ENCODE peak calls at places on chromosomes 11 and 22, in four cellular contexts. V is WTC11, Q is lower leg skin, A is astrocyte of the spinal cord. D is an unnamed sample.

GRCh38 chr22:30201970-30202369 is 44.6 kb downstream of the LIF start:
- DNase-seq in Q (peak), A (peak), V (no peak), D (peak)

GRCh38 chr22:47136671-47137070 is 374.2 kb downstream of the TBC1D22A start:
- DNase-seq in Q (no peak), A (no peak), V (no peak), D (no peak)

GRCh38 chr11:67437082-67437821 is at the start of gene PTPRCAP:
- DNase-seq in V (peak), A (no peak), Q (peak), D (no peak)

GRCh38 chr22:25898707-25899365 is 156.8 kb downstream of the MYO18B start:
- DNase-seq in A (no peak), Q (peak), V (peak), D (no peak)

GRCh38 chr11:66317322-66317765 is 500 bp upstream of the CD248 start:
- DNase-seq in V (no peak), A (no peak), Q (no peak), D (peak)

GRCh38 chr22:42791721-42792452 is 65.2 kb downstream of the ARFGAP3 start:
- DNase-seq in A (no peak), Q (no peak), V (no peak), D (no peak)

GRCh38 chr22:26891431-26891830 is 234.0 kb downstream of the MIAT start:
- DNase-seq in Q (no peak), A (peak), V (no peak), D (no peak)

GRCh38 chr11:64379817-64380709 is 21.1 kb downstream of the RPS6KA4 start:
- DNase-seq in Q (no peak), V (no peak), A (no peak), D (no peak)

GRCh38 chr11:126011220-126011619 is 51.4 kb downstream of the CDON start:
- DNase-seq in A (no peak), V (no peak), Q (no peak), D (no peak)

GRCh38 chr11:119006696-119007095 is 8.8 kb downstream of the CENATAC start:
- DNase-seq in V (no peak), A (no peak), Q (no peak), D (no peak)

GRCh38 chr11:65454311-65454695 is 31.7 kb downstream of the NEAT1 start:
- DNase-seq in A (peak), V (no peak), Q (peak), D (no peak)

GRCh38 chr11:70174846-70175764 is 28.0 kb upstream of the FADD start:
- DNase-seq in A (no peak), Q (no peak), V (no peak), D (no peak)

GRCh38 chr11:29272019-29272654 is 744.7 kb downstream of the KCNA4 start:
- DNase-seq in V (no peak), Q (no peak), A (peak), D (peak)

GRCh38 chr11:6568191-6568918 is 35.1 kb downstream of the RRP8 start:
- DNase-seq in A (peak), V (peak), Q (no peak), D (peak)

GRCh38 chr11:12017865-12018453 is 9.5 kb upstream of the DKK3 start:
- DNase-seq in Q (no peak), A (peak), V (no peak), D (no peak)

GRCh38 chr11:46330887-46331652 is 16.2 kb upstream of the DGKZ start:
- DNase-seq in V (no peak), A (no peak), Q (no peak), D (no peak)

GRCh38 chr11:2562181-2562581 is 117.4 kb downstream of the KCNQ1 start:
- DNase-seq in A (no peak), Q (no peak), V (peak), D (no peak)

GRCh38 chr22:32950366-32950765 is 107.8 kb downstream of the SYN3 start:
- DNase-seq in Q (no peak), V (no peak), A (no peak), D (no peak)

GRCh38 chr11:64848779-64849599 is 4.5 kb upstream of the CDC42BPG start:
- DNase-seq in Q (no peak), A (no peak), V (peak), D (no peak)

GRCh38 chr11:70790671-70791300 is 392.5 kb downstream of the CTTN start:
- DNase-seq in A (no peak), Q (no peak), V (peak), D (no peak)

GRCh38 chr11:65446446-65447277 is 24.1 kb downstream of the NEAT1 start:
- DNase-seq in A (peak), V (no peak), Q (peak), D (peak)

GRCh38 chr11:83046626-83047172 is 25.0 kb downstream of the RAB30 start:
- DNase-seq in Q (no peak), A (peak), V (no peak), D (no peak)

GRCh38 chr11:58675344-58676155 is 53.1 kb downstream of the CNTF start:
- DNase-seq in V (peak), Q (peak), A (peak), D (peak)

GRCh38 chr11:110429614-110430266 is at the start of gene FDX1:
- DNase-seq in V (peak), A (peak), Q (peak), D (peak)

GRCh38 chr11:27405134-27405533 is 42.1 kb upstream of the CCDC34 start:
- DNase-seq in A (no peak), V (no peak), Q (no peak), D (no peak)

GRCh38 chr11:61390161-61390560 is 2.2 kb upstream of the TMEM216 start:
- DNase-seq in A (no peak), Q (no peak), V (no peak), D (no peak)

GRCh38 chr11:61392991-61393595 is 706 bp downstream of the TMEM216 start:
- DNase-seq in Q (no peak), A (no peak), V (no peak), D (no peak)
- TF ChIP-seq CTCF in Q (no peak), A (peak), V (no peak), D (peak)

GRCh38 chr11:4830909-4831308 is 9.8 kb downstream of the OR51F2 start:
- DNase-seq in A (no peak), V (no peak), Q (no peak), D (no peak)

GRCh38 chr11:4821021-4821420 is at the start of gene OR51F2:
- DNase-seq in V (no peak), Q (no peak), A (no peak), D (no peak)

GRCh38 chr11:4825132-4825531 is 4.0 kb downstream of the OR51F2 start:
- DNase-seq in Q (no peak), A (no peak), V (no peak), D (no peak)

GRCh38 chr11:4826425-4826824 is 5.3 kb downstream of the OR51F2 start:
- DNase-seq in V (no peak), A (peak), Q (no peak), D (no peak)
- TF ChIP-seq CTCF in V (peak), A (peak), Q (no peak), D (no peak)

GRCh38 chr11:129018991-129019390 is 76.3 kb upstream of the TP53AIP1 start:
- DNase-seq in A (no peak), V (no peak), Q (no peak), D (no peak)
- TF ChIP-seq CTCF in A (no peak), V (no peak), Q (no peak), D (no peak)

GRCh38 chr11:31050061-31050790 is 319.3 kb downstream of the DCDC1 start:
- DNase-seq in V (no peak), A (no peak), Q (no peak), D (no peak)

DNA sequence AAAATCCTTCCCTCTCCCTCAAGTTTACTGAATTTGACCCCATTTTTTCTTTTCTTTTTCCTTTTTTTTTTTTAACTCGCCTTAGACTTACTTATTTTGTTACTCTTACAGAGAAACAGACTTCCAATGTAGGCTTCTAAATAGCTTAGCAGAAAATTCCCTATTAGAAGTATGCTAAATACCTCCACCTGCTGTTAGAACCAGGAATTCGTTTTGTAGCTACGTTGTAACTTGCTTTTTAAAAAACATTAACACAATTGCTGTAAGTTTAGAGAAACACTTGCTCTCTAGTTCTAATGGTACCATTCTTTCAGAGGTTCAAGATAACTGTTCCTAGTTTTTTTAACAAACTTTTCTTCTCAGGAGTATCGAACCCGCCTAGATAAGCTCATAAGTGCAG is 324.2 kb downstream of the DCDC1 start:
- DNase-seq in V (no peak), A (peak), Q (no peak), D (no peak)
- TF ChIP-seq CTCF in V (peak), A (peak), Q (no peak), D (no peak)

DNA sequence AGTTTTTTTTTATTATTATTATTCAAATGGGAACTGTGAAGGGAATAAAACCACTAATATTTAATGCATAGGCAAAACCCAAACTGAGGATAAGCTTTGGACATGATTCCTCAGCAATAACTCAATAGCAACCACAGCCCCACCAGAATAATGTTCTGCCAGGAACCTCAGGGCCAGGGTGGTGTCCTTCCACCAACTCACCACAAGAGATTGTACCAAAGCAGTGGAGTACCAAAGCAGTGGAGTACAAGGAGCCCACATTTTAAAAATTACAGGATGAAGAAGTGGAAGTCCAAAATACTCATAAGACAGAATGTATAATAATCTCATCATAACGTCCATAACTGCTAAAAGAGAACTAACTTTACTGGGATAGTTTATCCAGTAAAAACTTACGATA is 32.5 kb upstream of the FZD4 start:
- DNase-seq in V (no peak), Q (no peak), A (peak), D (no peak)
- TF ChIP-seq CTCF in V (no peak), Q (no peak), A (no peak), D (no peak)

GRCh38 chr11:113274708-113275582 is 39.4 kb upstream of the TTC12 start:
- DNase-seq in Q (peak), V (peak), A (no peak), D (no peak)
- TF ChIP-seq CTCF in Q (no peak), V (peak), A (peak), D (no peak)

DNA sequence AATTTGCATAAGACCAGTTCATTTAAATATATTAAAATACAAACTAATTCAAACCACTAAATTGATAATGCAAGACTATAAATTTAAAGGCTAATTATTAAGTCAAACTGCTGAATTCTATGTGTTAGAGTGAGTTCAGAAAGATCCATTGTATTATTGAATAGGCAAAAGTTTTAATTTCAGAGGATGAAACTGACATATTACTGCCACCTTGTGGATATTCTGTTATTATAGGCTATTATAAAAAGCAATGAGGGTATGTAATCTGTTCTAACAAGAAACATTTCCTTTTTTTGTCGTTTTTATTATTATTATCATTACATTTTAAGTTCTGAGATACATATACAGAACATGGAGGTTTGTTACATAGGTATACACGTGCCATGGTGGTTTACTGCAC is 20.9 kb upstream of the NAALAD2 start:
- DNase-seq in V (no peak), A (peak), Q (no peak), D (no peak)
- TF ChIP-seq CTCF in V (no peak), A (peak), Q (no peak), D (peak)

GRCh38 chr22:22892096-22893052 is 4.8 kb downstream of the IGLL5 start:
- DNase-seq in V (no peak), A (no peak), Q (no peak), D (no peak)
- TF ChIP-seq CTCF in V (no peak), A (no peak), Q (no peak), D (no peak)

GRCh38 chr11:36818410-36818809 is 220.4 kb upstream of the RAG2 start:
- DNase-seq in V (no peak), Q (no peak), A (no peak), D (no peak)
- TF ChIP-seq CTCF in V (no peak), Q (no peak), A (peak), D (peak)